ENCODE peak calls at places on chromosomes 4 and X, in eight cellular contexts. F is left ventricle myocardium inferior, I is NB4, U is MV-4-11, E is AG09309, Q is OCI-LY7, C is sciatic nerve, S is fibroblast of gingiva. N is an unnamed sample.
A peak's percentile ranks its signal among the peaks of the same experiment; 100 is the strongest.

GRCh38 chrX:39895228-39896110 is 202.3 kb downstream of the BCOR start:
- DNase-seq in F (no peak), I (no peak), U (no peak), E (no peak), Q (no peak), C (no peak), S (peak; percentile 2), N (no peak)

GRCh38 chrX:47232803-47233332 is at the start of gene USP11:
- DNase-seq in F (no peak), I (peak; percentile 77), U (peak; percentile 46), E (no peak), Q (peak; percentile 78), C (no peak), S (peak; percentile 29), N (peak; percentile 68)

GRCh38 chrX:107738768-107739167 is 36.8 kb downstream of the TSC22D3 start:
- DNase-seq in F (no peak), I (no peak), U (no peak), E (no peak), Q (no peak), C (no peak), S (no peak), N (no peak)

GRCh38 chrX:41723305-41723704 is 676 bp upstream of the GPR82 start:
- DNase-seq in F (no peak), I (no peak), U (peak; percentile 26), E (peak; percentile 23), Q (no peak), C (no peak), S (peak; percentile 69), N (no peak)

GRCh38 chr4:149048451-149049143 is 606.4 kb upstream of the NR3C2 start:
- DNase-seq in F (no peak), I (no peak), U (no peak), E (no peak), Q (no peak), C (no peak), S (no peak), N (no peak)

GRCh38 chrX:154457491-154458115 is 478 bp upstream of the PLXNA3 start:
- DNase-seq in F (no peak), I (peak; percentile 45), U (no peak), E (no peak), Q (peak; percentile 60), C (no peak), S (peak; percentile 10), N (no peak)

GRCh38 chr4:39825741-39826231 is 127.8 kb downstream of the UBE2K start:
- DNase-seq in F (no peak), I (no peak), U (no peak), E (no peak), Q (no peak), C (no peak), S (peak; percentile 32), N (no peak)

GRCh38 chr4:6275898-6276563 is 6.4 kb downstream of the WFS1 start:
- DNase-seq in F (no peak), I (no peak), U (no peak), E (no peak), Q (no peak), C (no peak), S (no peak), N (no peak)

GRCh38 chr4:4677825-4678522 is 136.1 kb upstream of the STX18 start:
- DNase-seq in F (no peak), I (peak; percentile 75), U (peak; percentile 1), E (peak; percentile 67), Q (peak; percentile 13), C (no peak), S (peak; percentile 93), N (no peak)

N was measured in ureter.